ENCODE peak calls at places on chromosomes 3 and 15, in seven cellular contexts. One of them, this sample, is unnamed. For H3K36me3, the result is how much of the 10 kb centered on the place peaks cover.

GRCh38 chr15:25437751-25438600 is 848 bp downstream of the UBE3A start:
- DNase-seq in Peyer's patch: peak
- DNase-seq in stomach: peak
- DNase-seq in IMR-90: peak
- DNase-seq in GM23338: peak
- DNase-seq in CD4-positive, CD25-positive, alpha-beta regulatory T cell: peak
- DNase-seq in pancreas: peak
- DNase-seq in this sample: peak

GRCh38 chr15:92161039-92161670 is 232.5 kb upstream of the ST8SIA2 start:
- DNase-seq in Peyer's patch: no peak
- DNase-seq in stomach: no peak
- DNase-seq in IMR-90: no peak
- DNase-seq in GM23338: no peak
- DNase-seq in CD4-positive, CD25-positive, alpha-beta regulatory T cell: no peak
- DNase-seq in pancreas: no peak
- DNase-seq in this sample: no peak

GRCh38 chr15:90412356-90413194 is 24.5 kb downstream of the IQGAP1 start:
- DNase-seq in Peyer's patch: peak
- DNase-seq in stomach: peak
- DNase-seq in IMR-90: peak
- DNase-seq in GM23338: peak
- DNase-seq in CD4-positive, CD25-positive, alpha-beta regulatory T cell: no peak
- DNase-seq in pancreas: no peak
- DNase-seq in this sample: peak

GRCh38 chr3:58575986-58576652 is 1.1 kb downstream of the FAM107A start:
- DNase-seq in Peyer's patch: no peak
- DNase-seq in stomach: no peak
- DNase-seq in IMR-90: no peak
- DNase-seq in GM23338: no peak
- DNase-seq in CD4-positive, CD25-positive, alpha-beta regulatory T cell: no peak
- DNase-seq in pancreas: no peak
- DNase-seq in this sample: no peak

GRCh38 chr15:85750319-85750806 is 44.4 kb downstream of the KLHL25 start:
- DNase-seq in Peyer's patch: peak
- DNase-seq in stomach: peak
- DNase-seq in IMR-90: peak
- DNase-seq in GM23338: peak
- DNase-seq in CD4-positive, CD25-positive, alpha-beta regulatory T cell: no peak
- DNase-seq in pancreas: no peak
- DNase-seq in this sample: peak

GRCh38 chr15:59242649-59243048 is 36.0 kb downstream of the LDHAL6B start:
- DNase-seq in Peyer's patch: no peak
- DNase-seq in stomach: no peak
- DNase-seq in IMR-90: no peak
- DNase-seq in GM23338: no peak
- DNase-seq in CD4-positive, CD25-positive, alpha-beta regulatory T cell: no peak
- DNase-seq in pancreas: no peak
- DNase-seq in this sample: no peak

GRCh38 chr15:73002509-73002908 is 49.8 kb upstream of the NEO1 start:
- DNase-seq in Peyer's patch: no peak
- DNase-seq in stomach: no peak
- DNase-seq in IMR-90: peak
- DNase-seq in GM23338: no peak
- DNase-seq in CD4-positive, CD25-positive, alpha-beta regulatory T cell: no peak
- DNase-seq in pancreas: no peak
- DNase-seq in this sample: no peak

GRCh38 chr15:38217788-38218609 is 34.6 kb upstream of the SPRED1 start:
- DNase-seq in Peyer's patch: no peak
- DNase-seq in stomach: no peak
- DNase-seq in IMR-90: no peak
- DNase-seq in GM23338: no peak
- DNase-seq in CD4-positive, CD25-positive, alpha-beta regulatory T cell: no peak
- DNase-seq in pancreas: no peak
- DNase-seq in this sample: no peak

GRCh38 chr15:31207246-31207645 is 105.7 kb upstream of the TRPM1 start:
- DNase-seq in Peyer's patch: no peak
- DNase-seq in stomach: no peak
- DNase-seq in IMR-90: no peak
- DNase-seq in GM23338: no peak
- DNase-seq in CD4-positive, CD25-positive, alpha-beta regulatory T cell: no peak
- DNase-seq in pancreas: no peak
- DNase-seq in this sample: no peak

GRCh38 chr3:87997966-87998365 is 60.8 kb downstream of the CGGBP1 start:
- DNase-seq in Peyer's patch: no peak
- DNase-seq in stomach: no peak
- DNase-seq in IMR-90: no peak
- DNase-seq in GM23338: no peak
- DNase-seq in CD4-positive, CD25-positive, alpha-beta regulatory T cell: no peak
- DNase-seq in pancreas: no peak
- DNase-seq in this sample: no peak

GRCh38 chr15:73270366-73271097 is 98.2 kb downstream of the HCN4 start:
- DNase-seq in Peyer's patch: no peak
- DNase-seq in stomach: no peak
- DNase-seq in IMR-90: no peak
- DNase-seq in GM23338: no peak
- DNase-seq in CD4-positive, CD25-positive, alpha-beta regulatory T cell: no peak
- DNase-seq in pancreas: no peak
- DNase-seq in this sample: no peak

GRCh38 chr3:67897686-67898336 is 243.4 kb upstream of the SUCLG2 start:
- DNase-seq in Peyer's patch: no peak
- DNase-seq in stomach: no peak
- DNase-seq in IMR-90: no peak
- DNase-seq in GM23338: no peak
- DNase-seq in CD4-positive, CD25-positive, alpha-beta regulatory T cell: no peak
- DNase-seq in pancreas: no peak
- DNase-seq in this sample: no peak

GRCh38 chr3:168459229-168459784 is 363.6 kb upstream of the GOLIM4 start:
- DNase-seq in Peyer's patch: no peak
- DNase-seq in stomach: no peak
- DNase-seq in IMR-90: peak
- DNase-seq in GM23338: no peak
- DNase-seq in CD4-positive, CD25-positive, alpha-beta regulatory T cell: no peak
- DNase-seq in pancreas: no peak
- DNase-seq in this sample: no peak

GRCh38 chr3:148924572-148924971 is 59.5 kb downstream of the CPA3 start:
- DNase-seq in Peyer's patch: no peak
- DNase-seq in stomach: no peak
- DNase-seq in IMR-90: peak
- DNase-seq in GM23338: no peak
- DNase-seq in CD4-positive, CD25-positive, alpha-beta regulatory T cell: no peak
- DNase-seq in pancreas: no peak
- DNase-seq in this sample: no peak

GRCh38 chr3:34408088-34408487 is 609.7 kb downstream of the PDCD6IP start:
- DNase-seq in Peyer's patch: no peak
- DNase-seq in stomach: no peak
- DNase-seq in IMR-90: no peak
- DNase-seq in GM23338: no peak
- DNase-seq in CD4-positive, CD25-positive, alpha-beta regulatory T cell: no peak
- DNase-seq in pancreas: no peak
- DNase-seq in this sample: no peak

GRCh38 chr3:100882571-100882981 is 110.6 kb downstream of the ABI3BP start:
- DNase-seq in Peyer's patch: no peak
- DNase-seq in stomach: no peak
- DNase-seq in IMR-90: peak
- DNase-seq in GM23338: peak
- DNase-seq in CD4-positive, CD25-positive, alpha-beta regulatory T cell: no peak
- DNase-seq in pancreas: no peak
- DNase-seq in this sample: no peak
- H3K4me3 ChIP-seq in Peyer's patch: no peak
- H3K4me3 ChIP-seq in stomach: no peak
- H3K4me3 ChIP-seq in IMR-90: no peak
- H3K4me3 ChIP-seq in GM23338: no peak
- H3K4me3 ChIP-seq in CD4-positive, CD25-positive, alpha-beta regulatory T cell: no peak
- H3K4me3 ChIP-seq in pancreas: no peak
- H3K4me3 ChIP-seq in this sample: no peak

DNA sequence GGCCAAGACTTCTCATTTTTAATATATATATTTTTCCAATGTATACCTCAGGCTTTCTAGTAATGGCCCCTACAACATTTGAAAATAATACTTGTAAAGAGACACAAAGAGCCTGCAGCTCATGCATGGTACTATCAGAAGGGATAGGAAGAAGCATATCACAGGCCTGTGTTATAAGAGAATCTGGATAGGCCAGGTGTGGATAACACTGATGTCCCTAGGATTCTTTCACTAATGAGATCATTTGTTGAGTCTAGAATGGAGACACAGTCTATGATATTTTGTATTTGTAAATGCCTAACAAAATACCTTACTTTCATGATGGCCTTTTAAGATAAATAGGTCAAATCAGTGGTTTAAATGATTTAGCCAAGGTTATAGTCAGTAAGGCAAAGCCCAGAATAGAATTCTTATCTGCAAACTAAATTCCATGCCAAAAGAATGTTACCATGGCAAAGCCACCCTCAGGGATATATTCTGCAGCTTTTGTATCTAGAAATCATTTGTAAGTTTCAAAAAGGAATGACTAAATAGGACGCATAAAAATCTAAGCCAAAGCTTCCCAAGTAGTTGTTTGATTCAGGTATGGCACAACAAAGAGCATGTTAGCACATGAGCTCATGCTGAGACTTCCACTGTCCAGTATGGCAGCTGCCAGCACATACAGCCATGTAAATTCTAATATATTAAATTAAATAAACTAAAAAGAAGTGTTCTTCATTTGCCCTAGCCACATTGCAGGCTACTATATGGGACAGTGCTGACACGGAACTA is 10.0 kb downstream of the DCP1A start:
- DNase-seq in Peyer's patch: no peak
- DNase-seq in stomach: no peak
- DNase-seq in IMR-90: no peak
- DNase-seq in GM23338: no peak
- DNase-seq in CD4-positive, CD25-positive, alpha-beta regulatory T cell: no peak
- DNase-seq in pancreas: no peak
- DNase-seq in this sample: no peak
- H3K36me3 ChIP-seq in Peyer's patch: half or more
- H3K36me3 ChIP-seq in stomach: half or more
- H3K36me3 ChIP-seq in IMR-90: under half
- H3K36me3 ChIP-seq in GM23338: under half
- H3K36me3 ChIP-seq in CD4-positive, CD25-positive, alpha-beta regulatory T cell: half or more
- H3K36me3 ChIP-seq in pancreas: under half
- H3K36me3 ChIP-seq in this sample: under half

GRCh38 chr3:114447950-114448479 is 154.2 kb downstream of the TIGIT start:
- DNase-seq in Peyer's patch: no peak
- DNase-seq in stomach: no peak
- DNase-seq in IMR-90: no peak
- DNase-seq in GM23338: no peak
- DNase-seq in CD4-positive, CD25-positive, alpha-beta regulatory T cell: no peak
- DNase-seq in pancreas: no peak
- DNase-seq in this sample: no peak

GRCh38 chr3:114451561-114452018 is 157.8 kb downstream of the TIGIT start:
- DNase-seq in Peyer's patch: no peak
- DNase-seq in stomach: peak
- DNase-seq in IMR-90: peak
- DNase-seq in GM23338: no peak
- DNase-seq in CD4-positive, CD25-positive, alpha-beta regulatory T cell: no peak
- DNase-seq in pancreas: peak
- DNase-seq in this sample: no peak

GRCh38 chr3:114451051-114451451 is 157.2 kb downstream of the TIGIT start:
- DNase-seq in Peyer's patch: no peak
- DNase-seq in stomach: no peak
- DNase-seq in IMR-90: no peak
- DNase-seq in GM23338: no peak
- DNase-seq in CD4-positive, CD25-positive, alpha-beta regulatory T cell: no peak
- DNase-seq in pancreas: no peak
- DNase-seq in this sample: no peak

GRCh38 chr3:114449271-114450007 is 155.6 kb downstream of the TIGIT start:
- DNase-seq in Peyer's patch: no peak
- DNase-seq in stomach: no peak
- DNase-seq in IMR-90: no peak
- DNase-seq in GM23338: no peak
- DNase-seq in CD4-positive, CD25-positive, alpha-beta regulatory T cell: no peak
- DNase-seq in pancreas: no peak
- DNase-seq in this sample: no peak

DNA sequence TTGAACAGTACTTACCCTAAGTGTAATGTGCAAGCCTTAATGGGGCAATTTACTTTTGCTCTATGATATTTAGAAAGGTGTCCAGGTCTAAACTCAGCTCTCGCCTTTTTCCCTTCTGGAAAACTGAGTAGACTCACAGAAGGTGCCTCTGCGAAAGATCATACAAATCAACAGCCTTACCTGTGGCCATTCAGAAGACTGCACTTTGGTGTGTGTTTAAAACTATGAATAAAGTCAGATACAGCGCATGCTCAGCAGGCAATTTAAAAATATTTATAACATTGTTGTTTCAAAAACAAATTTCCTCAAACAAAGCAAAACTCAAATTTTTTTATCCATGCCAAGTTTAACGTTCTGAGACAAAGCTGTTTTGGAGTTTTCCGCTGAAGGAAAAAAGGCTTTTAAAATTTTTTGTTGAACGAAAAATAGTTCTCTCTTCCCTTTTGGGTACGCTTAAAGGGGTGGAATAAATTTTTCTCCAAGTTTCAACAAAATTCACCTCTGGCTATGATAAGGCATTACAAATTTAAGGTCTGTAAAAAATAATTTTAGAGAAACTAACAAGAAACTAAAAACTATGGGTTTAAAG is 156.3 kb downstream of the TIGIT start:
- DNase-seq in Peyer's patch: no peak
- DNase-seq in stomach: no peak
- DNase-seq in IMR-90: no peak
- DNase-seq in GM23338: no peak
- DNase-seq in CD4-positive, CD25-positive, alpha-beta regulatory T cell: no peak
- DNase-seq in pancreas: no peak
- DNase-seq in this sample: no peak
- H3K4me3 ChIP-seq in Peyer's patch: no peak
- H3K4me3 ChIP-seq in stomach: no peak
- H3K4me3 ChIP-seq in IMR-90: no peak
- H3K4me3 ChIP-seq in GM23338: no peak
- H3K4me3 ChIP-seq in CD4-positive, CD25-positive, alpha-beta regulatory T cell: no peak
- H3K4me3 ChIP-seq in pancreas: no peak
- H3K4me3 ChIP-seq in this sample: no peak

DNA sequence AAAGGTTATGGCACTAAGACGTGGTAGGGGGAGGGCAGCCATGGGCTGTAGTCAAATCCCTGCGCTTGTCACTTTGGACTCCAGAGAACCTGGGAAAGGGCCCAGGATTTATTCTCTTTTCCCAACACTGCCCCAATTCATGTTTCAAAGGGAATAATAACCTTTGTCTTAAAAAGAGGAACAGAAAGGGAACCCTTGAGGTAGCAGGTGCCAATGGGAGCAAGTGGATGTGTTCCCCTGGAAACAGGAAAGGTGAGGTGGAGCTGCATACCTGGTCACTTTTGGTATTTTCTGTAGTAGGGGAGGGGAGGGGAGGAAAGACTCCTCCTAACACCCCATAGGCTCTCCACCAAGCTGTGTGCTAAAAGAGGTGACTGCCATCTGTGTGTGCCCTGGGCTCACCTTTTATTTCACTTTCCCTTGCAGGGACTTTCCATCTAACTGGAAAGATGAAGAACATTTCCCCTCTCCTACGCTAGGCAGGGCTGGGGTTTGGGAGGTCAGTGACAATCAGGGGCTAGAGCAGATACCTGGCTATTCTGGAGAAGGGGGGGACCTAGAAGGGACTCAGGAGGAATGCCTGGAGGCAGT is 6.1 kb upstream of the CHST14 start:
- DNase-seq in Peyer's patch: no peak
- DNase-seq in stomach: no peak
- DNase-seq in IMR-90: no peak
- DNase-seq in GM23338: no peak
- DNase-seq in CD4-positive, CD25-positive, alpha-beta regulatory T cell: no peak
- DNase-seq in pancreas: no peak
- DNase-seq in this sample: peak
- H3K36me3 ChIP-seq in Peyer's patch: half or more
- H3K36me3 ChIP-seq in stomach: half or more
- H3K36me3 ChIP-seq in IMR-90: under half
- H3K36me3 ChIP-seq in GM23338: under half
- H3K36me3 ChIP-seq in CD4-positive, CD25-positive, alpha-beta regulatory T cell: under half
- H3K36me3 ChIP-seq in pancreas: under half
- H3K36me3 ChIP-seq in this sample: under half